ENCODE peak calls at places on chromosomes 3 and 15, in ten cellular contexts. P, V, A, L, R, Y, B, Z, E and D are unnamed samples.

GRCh38 chr3:45664558-45664957 is 24.6 kb upstream of the SACM1L start:
- DNase-seq in V (peak), P (peak), A (peak), Z (no peak), Y (no peak), L (no peak), E (no peak), R (no peak), B (no peak), D (peak)

GRCh38 chr3:48478631-48479555 is 25.1 kb downstream of the SHISA5 start:
- DNase-seq in V (peak), R (no peak), E (no peak), Y (no peak), L (no peak), P (peak), A (peak), B (no peak), Z (no peak), D (peak)

GRCh38 chr3:17412950-17413530 is 329.4 kb downstream of the TBC1D5 start:
- DNase-seq in P (no peak), Z (peak), R (peak), E (peak), B (no peak), L (peak), V (no peak), A (peak), Y (peak), D (no peak)

GRCh38 chr3:127865941-127866340 is 43.6 kb upstream of the MGLL start:
- DNase-seq in R (no peak), B (no peak), L (no peak), P (no peak), A (no peak), Y (peak), Z (peak), V (peak), E (peak), D (no peak)

GRCh38 chr15:39783244-39783820 is 691 bp upstream of the FSIP1 start:
- DNase-seq in R (no peak), E (no peak), L (no peak), Y (no peak), B (no peak), P (no peak), A (no peak), Z (no peak), V (no peak), D (no peak)

GRCh38 chr15:76330281-76330680 is 6.3 kb upstream of the ISL2 start:
- DNase-seq in B (no peak), R (no peak), P (no peak), E (peak), Y (peak), Z (peak), L (peak), A (no peak), V (no peak), D (no peak)

GRCh38 chr3:42498791-42499477 is 3.5 kb upstream of the VIPR1 start:
- DNase-seq in V (peak), E (no peak), L (no peak), B (no peak), Y (no peak), R (no peak), A (no peak), P (no peak), Z (no peak), D (no peak)

GRCh38 chr3:126342991-126343661 is 14.1 kb downstream of the KLF15 start:
- DNase-seq in V (no peak), L (peak), P (no peak), R (peak), Y (no peak), E (peak), A (no peak), Z (peak), B (peak), D (no peak)

GRCh38 chr15:96887730-96888129 is 557.2 kb downstream of the NR2F2 start:
- DNase-seq in A (no peak), R (no peak), B (no peak), E (peak), Z (no peak), Y (peak), V (no peak), P (no peak), L (no peak), D (no peak)

GRCh38 chr3:140420621-140421357 is 257.1 kb upstream of the TRIM42 start:
- DNase-seq in Z (peak), B (no peak), V (no peak), R (no peak), A (no peak), Y (peak), L (peak), P (no peak), E (peak), D (no peak)

GRCh38 chr3:195071916-195072820 is 198.8 kb downstream of the XXYLT1 start:
- DNase-seq in V (no peak), Z (no peak), P (no peak), L (no peak), Y (no peak), A (no peak), B (peak), R (no peak), E (no peak), D (no peak)

GRCh38 chr3:50525987-50526386 is 22.6 kb upstream of the CACNA2D2 start:
- DNase-seq in Z (peak), P (peak), V (peak), L (peak), R (no peak), B (no peak), Y (peak), A (peak), E (peak), D (no peak)

GRCh38 chr3:69200384-69201068 is 78.1 kb upstream of the LMOD3 start:
- DNase-seq in V (peak), Y (peak), R (peak), P (no peak), A (no peak), E (peak), Z (peak), B (peak), L (no peak), D (no peak)

GRCh38 chr3:17846466-17846865 is 104.0 kb upstream of the TBC1D5 start:
- DNase-seq in P (no peak), B (no peak), L (no peak), V (no peak), Z (peak), R (no peak), E (no peak), Y (peak), A (no peak), D (no peak)

GRCh38 chr3:128591728-128592426 is 58.7 kb downstream of the RPN1 start:
- DNase-seq in R (no peak), B (no peak), L (no peak), P (no peak), V (peak), A (no peak), Z (no peak), E (no peak), Y (no peak), D (no peak)